ENCODE peak calls at places on chromosomes 13 and 19, in nine cellular contexts. One of them, this sample, is unnamed.

GRCh38 chr13:112961457-112962369 is 7.3 kb upstream of the MCF2L start:
- DNase-seq in thoracic aorta: no peak
- DNase-seq in kidney epithelial cell: no peak
- DNase-seq in mesothelial cell of epicardium: no peak
- DNase-seq in neural crest cell: no peak
- DNase-seq in pancreas: no peak
- DNase-seq in BE2C: no peak
- DNase-seq in uterus: no peak
- DNase-seq in Peyer's patch: no peak
- DNase-seq in this sample: no peak

GRCh38 chr13:111845621-111846351 is 221.2 kb upstream of the SOX1 start:
- DNase-seq in Peyer's patch: no peak
- DNase-seq in neural crest cell: no peak
- DNase-seq in uterus: no peak
- DNase-seq in BE2C: no peak
- DNase-seq in mesothelial cell of epicardium: no peak
- DNase-seq in thoracic aorta: no peak
- DNase-seq in pancreas: no peak
- DNase-seq in kidney epithelial cell: no peak
- DNase-seq in this sample: no peak

GRCh38 chr19:4007836-4008539 is 452 bp downstream of the PIAS4 start:
- DNase-seq in pancreas: peak
- DNase-seq in neural crest cell: no peak
- DNase-seq in Peyer's patch: peak
- DNase-seq in uterus: no peak
- DNase-seq in BE2C: no peak
- DNase-seq in mesothelial cell of epicardium: no peak
- DNase-seq in kidney epithelial cell: no peak
- DNase-seq in thoracic aorta: no peak
- DNase-seq in this sample: no peak

GRCh38 chr19:38683393-38684077 is 36.1 kb downstream of the ACTN4 start:
- DNase-seq in kidney epithelial cell: peak
- DNase-seq in neural crest cell: no peak
- DNase-seq in uterus: peak
- DNase-seq in pancreas: peak
- DNase-seq in BE2C: peak
- DNase-seq in thoracic aorta: no peak
- DNase-seq in mesothelial cell of epicardium: peak
- DNase-seq in Peyer's patch: peak
- DNase-seq in this sample: peak

GRCh38 chr13:27536361-27537101 is 83.8 kb downstream of the LNX2 start:
- DNase-seq in Peyer's patch: no peak
- DNase-seq in kidney epithelial cell: no peak
- DNase-seq in mesothelial cell of epicardium: no peak
- DNase-seq in neural crest cell: no peak
- DNase-seq in pancreas: no peak
- DNase-seq in thoracic aorta: no peak
- DNase-seq in uterus: no peak
- DNase-seq in BE2C: no peak
- DNase-seq in this sample: no peak

GRCh38 chr13:111485491-111486250 is 165.2 kb downstream of the TEX29 start:
- DNase-seq in pancreas: no peak
- DNase-seq in mesothelial cell of epicardium: peak
- DNase-seq in Peyer's patch: no peak
- DNase-seq in kidney epithelial cell: no peak
- DNase-seq in thoracic aorta: no peak
- DNase-seq in uterus: no peak
- DNase-seq in neural crest cell: no peak
- DNase-seq in BE2C: no peak
- DNase-seq in this sample: no peak

GRCh38 chr13:24788538-24788937 is 24.6 kb downstream of the RNF17 start:
- DNase-seq in kidney epithelial cell: no peak
- DNase-seq in BE2C: no peak
- DNase-seq in thoracic aorta: no peak
- DNase-seq in pancreas: no peak
- DNase-seq in uterus: no peak
- DNase-seq in neural crest cell: no peak
- DNase-seq in mesothelial cell of epicardium: no peak
- DNase-seq in Peyer's patch: no peak
- DNase-seq in this sample: no peak

GRCh38 chr19:8515317-8515716 is 1.4 kb upstream of the ZNF414 start:
- DNase-seq in kidney epithelial cell: no peak
- DNase-seq in mesothelial cell of epicardium: no peak
- DNase-seq in neural crest cell: no peak
- DNase-seq in uterus: no peak
- DNase-seq in BE2C: no peak
- DNase-seq in pancreas: no peak
- DNase-seq in Peyer's patch: no peak
- DNase-seq in thoracic aorta: no peak
- DNase-seq in this sample: no peak

GRCh38 chr19:48361912-48362311 is 1.8 kb downstream of the TMEM143 start:
- DNase-seq in uterus: no peak
- DNase-seq in kidney epithelial cell: no peak
- DNase-seq in thoracic aorta: no peak
- DNase-seq in neural crest cell: no peak
- DNase-seq in Peyer's patch: no peak
- DNase-seq in mesothelial cell of epicardium: no peak
- DNase-seq in pancreas: no peak
- DNase-seq in BE2C: no peak
- DNase-seq in this sample: no peak

GRCh38 chr19:48363500-48363809 is 285 bp downstream of the TMEM143 start:
- DNase-seq in BE2C: no peak
- DNase-seq in thoracic aorta: no peak
- DNase-seq in mesothelial cell of epicardium: peak
- DNase-seq in Peyer's patch: peak
- DNase-seq in pancreas: no peak
- DNase-seq in kidney epithelial cell: no peak
- DNase-seq in neural crest cell: no peak
- DNase-seq in uterus: no peak
- DNase-seq in this sample: no peak

GRCh38 chr19:48364564-48365363 is 597 bp downstream of the SYNGR4 start:
- DNase-seq in Peyer's patch: no peak
- DNase-seq in pancreas: peak
- DNase-seq in BE2C: no peak
- DNase-seq in mesothelial cell of epicardium: no peak
- DNase-seq in thoracic aorta: no peak
- DNase-seq in neural crest cell: no peak
- DNase-seq in kidney epithelial cell: no peak
- DNase-seq in uterus: peak
- DNase-seq in this sample: no peak

GRCh38 chr19:48363810-48364563 is at the start of the genes SYNGR4 and TMEM143:
- DNase-seq in BE2C: peak
- DNase-seq in pancreas: peak
- DNase-seq in mesothelial cell of epicardium: peak
- DNase-seq in thoracic aorta: peak
- DNase-seq in neural crest cell: peak
- DNase-seq in uterus: peak
- DNase-seq in kidney epithelial cell: peak
- DNase-seq in Peyer's patch: peak
- DNase-seq in this sample: peak

GRCh38 chr19:48362716-48363499 is 832 bp downstream of the TMEM143 start:
- DNase-seq in Peyer's patch: peak
- DNase-seq in thoracic aorta: peak
- DNase-seq in neural crest cell: peak
- DNase-seq in kidney epithelial cell: peak
- DNase-seq in pancreas: peak
- DNase-seq in uterus: peak
- DNase-seq in mesothelial cell of epicardium: peak
- DNase-seq in BE2C: peak
- DNase-seq in this sample: peak
- TF ChIP-seq CTCF in Peyer's patch: peak
- TF ChIP-seq CTCF in thoracic aorta: no peak
- TF ChIP-seq CTCF in neural crest cell: no peak
- TF ChIP-seq CTCF in kidney epithelial cell: no peak
- TF ChIP-seq CTCF in pancreas: no peak
- TF ChIP-seq CTCF in uterus: peak
- TF ChIP-seq CTCF in mesothelial cell of epicardium: no peak
- TF ChIP-seq CTCF in BE2C: no peak
- TF ChIP-seq CTCF in this sample: no peak

DNA sequence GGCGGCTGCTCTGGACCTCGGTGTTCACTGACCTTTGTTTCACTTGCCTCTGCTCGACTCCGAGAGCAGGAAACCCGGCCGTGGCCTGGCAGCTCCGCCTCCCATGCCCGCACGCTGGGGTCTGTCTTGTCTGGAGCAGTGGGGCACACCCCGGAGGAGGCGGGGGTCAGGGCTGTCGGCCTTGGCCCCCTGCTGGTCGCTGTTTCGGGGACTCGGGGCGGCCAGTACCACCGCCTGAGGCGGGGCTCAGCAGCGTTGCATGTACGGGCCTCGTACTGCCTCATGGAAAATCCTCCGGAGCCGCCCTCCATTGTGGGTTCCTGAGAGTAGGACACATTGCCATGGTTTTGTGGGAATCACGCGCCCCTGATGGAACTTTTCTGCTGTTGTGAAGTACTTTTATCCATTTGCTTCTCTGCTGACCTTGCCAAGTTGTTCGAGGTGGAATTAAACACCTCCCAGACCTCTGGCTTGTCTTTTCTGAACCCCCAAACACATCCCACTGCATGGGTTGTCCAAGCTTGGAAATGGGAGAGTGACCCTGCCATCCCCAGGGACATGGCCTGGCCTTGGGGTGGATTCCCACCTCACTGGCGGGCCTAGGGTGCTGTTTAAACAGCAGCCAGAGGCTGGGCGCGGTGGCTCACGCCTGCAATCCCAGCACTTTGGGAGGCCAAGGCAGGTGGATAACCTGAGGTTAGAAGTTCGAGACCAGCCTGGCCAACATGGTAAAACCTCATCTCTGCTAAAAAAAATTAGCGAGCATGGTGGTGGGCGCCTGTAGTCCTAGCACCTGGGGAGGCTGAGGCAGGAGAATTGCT is 5.5 kb upstream of the NDUFS7 start:
- DNase-seq in uterus: no peak
- DNase-seq in Peyer's patch: no peak
- DNase-seq in BE2C: no peak
- DNase-seq in kidney epithelial cell: no peak
- DNase-seq in pancreas: no peak
- DNase-seq in neural crest cell: no peak
- DNase-seq in thoracic aorta: no peak
- DNase-seq in mesothelial cell of epicardium: no peak
- DNase-seq in this sample: no peak
- TF ChIP-seq CTCF in uterus: no peak
- TF ChIP-seq CTCF in Peyer's patch: no peak
- TF ChIP-seq CTCF in BE2C: peak
- TF ChIP-seq CTCF in kidney epithelial cell: no peak
- TF ChIP-seq CTCF in pancreas: no peak
- TF ChIP-seq CTCF in neural crest cell: peak
- TF ChIP-seq CTCF in thoracic aorta: no peak
- TF ChIP-seq CTCF in mesothelial cell of epicardium: peak
- TF ChIP-seq CTCF in this sample: peak

GRCh38 chr19:55340144-55340783 is 588 bp downstream of the KMT5C start:
- DNase-seq in kidney epithelial cell: no peak
- DNase-seq in mesothelial cell of epicardium: no peak
- DNase-seq in thoracic aorta: no peak
- DNase-seq in neural crest cell: no peak
- DNase-seq in uterus: no peak
- DNase-seq in Peyer's patch: no peak
- DNase-seq in BE2C: no peak
- DNase-seq in pancreas: peak
- DNase-seq in this sample: no peak

GRCh38 chr19:55342044-55342531 is 2.4 kb downstream of the KMT5C start:
- DNase-seq in Peyer's patch: no peak
- DNase-seq in BE2C: no peak
- DNase-seq in uterus: no peak
- DNase-seq in kidney epithelial cell: no peak
- DNase-seq in thoracic aorta: no peak
- DNase-seq in neural crest cell: no peak
- DNase-seq in mesothelial cell of epicardium: no peak
- DNase-seq in pancreas: peak
- DNase-seq in this sample: no peak

GRCh38 chr19:55341191-55342043 is 1.7 kb downstream of the KMT5C start:
- DNase-seq in thoracic aorta: no peak
- DNase-seq in BE2C: peak
- DNase-seq in uterus: peak
- DNase-seq in Peyer's patch: peak
- DNase-seq in mesothelial cell of epicardium: no peak
- DNase-seq in pancreas: peak
- DNase-seq in neural crest cell: peak
- DNase-seq in kidney epithelial cell: no peak
- DNase-seq in this sample: peak

GRCh38 chr19:55340784-55341147 is 1.1 kb downstream of the KMT5C start:
- DNase-seq in pancreas: peak
- DNase-seq in BE2C: peak
- DNase-seq in neural crest cell: peak
- DNase-seq in kidney epithelial cell: no peak
- DNase-seq in Peyer's patch: no peak
- DNase-seq in thoracic aorta: no peak
- DNase-seq in mesothelial cell of epicardium: peak
- DNase-seq in uterus: no peak
- DNase-seq in this sample: no peak

DNA sequence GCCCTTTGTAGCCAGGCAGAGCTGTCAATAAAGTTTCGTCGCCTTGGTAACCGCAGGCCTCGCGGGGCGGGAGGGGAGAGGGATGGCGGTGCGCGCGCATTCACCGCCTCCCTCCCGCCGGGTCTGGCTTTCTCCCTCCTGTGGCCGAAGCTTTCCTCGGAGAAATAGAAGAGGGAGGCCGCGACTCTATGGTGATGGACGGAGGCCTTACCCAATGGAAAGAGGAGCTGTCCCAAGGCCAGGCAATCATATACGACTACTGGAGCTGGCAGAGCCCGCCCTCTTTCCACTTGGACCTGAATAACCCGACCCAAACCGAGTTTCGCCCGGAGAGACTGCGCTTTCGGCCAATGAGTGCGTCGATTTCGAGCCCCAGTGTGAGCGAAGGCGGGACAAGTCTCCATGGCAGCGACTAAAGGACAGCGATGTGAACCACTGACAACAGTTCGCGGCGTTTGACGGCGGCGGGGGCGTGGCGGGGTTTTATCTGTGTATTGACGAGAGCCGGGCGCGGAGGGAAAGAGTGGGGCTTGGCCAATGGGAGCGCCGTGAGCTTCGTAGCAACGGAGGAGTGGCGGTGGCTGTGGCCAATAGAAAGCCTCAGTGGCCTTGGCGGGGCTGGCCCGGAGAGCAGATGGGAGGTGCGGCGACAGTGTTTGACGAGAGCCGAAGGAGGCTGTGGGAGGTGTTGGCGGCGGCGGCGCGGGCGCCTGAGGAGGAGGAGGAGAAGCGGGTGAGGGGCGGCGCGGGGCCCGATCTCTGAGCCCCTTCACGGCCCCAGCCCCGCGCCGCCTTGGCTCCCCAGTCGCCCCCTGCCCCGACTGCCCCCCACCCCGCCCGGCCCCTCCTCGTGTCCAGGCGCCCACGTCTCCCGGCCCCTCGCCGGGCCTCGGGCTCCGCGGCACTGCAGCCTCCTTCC is at the start of gene KMT5C:
- DNase-seq in thoracic aorta: peak
- DNase-seq in mesothelial cell of epicardium: peak
- DNase-seq in pancreas: peak
- DNase-seq in Peyer's patch: peak
- DNase-seq in neural crest cell: peak
- DNase-seq in kidney epithelial cell: peak
- DNase-seq in BE2C: peak
- DNase-seq in uterus: peak
- DNase-seq in this sample: peak
- TF ChIP-seq CTCF in thoracic aorta: peak
- TF ChIP-seq CTCF in mesothelial cell of epicardium: no peak
- TF ChIP-seq CTCF in pancreas: peak
- TF ChIP-seq CTCF in Peyer's patch: peak
- TF ChIP-seq CTCF in neural crest cell: peak
- TF ChIP-seq CTCF in kidney epithelial cell: peak
- TF ChIP-seq CTCF in BE2C: peak
- TF ChIP-seq CTCF in uterus: peak
- TF ChIP-seq CTCF in this sample: peak

GRCh38 chr13:75432045-75432444 is 49.9 kb downstream of the TBC1D4 start:
- DNase-seq in BE2C: no peak
- DNase-seq in neural crest cell: no peak
- DNase-seq in thoracic aorta: no peak
- DNase-seq in Peyer's patch: no peak
- DNase-seq in uterus: no peak
- DNase-seq in pancreas: no peak
- DNase-seq in kidney epithelial cell: no peak
- DNase-seq in mesothelial cell of epicardium: no peak
- DNase-seq in this sample: peak
- TF ChIP-seq CTCF in BE2C: peak
- TF ChIP-seq CTCF in neural crest cell: no peak
- TF ChIP-seq CTCF in thoracic aorta: no peak
- TF ChIP-seq CTCF in Peyer's patch: no peak
- TF ChIP-seq CTCF in uterus: no peak
- TF ChIP-seq CTCF in pancreas: no peak
- TF ChIP-seq CTCF in kidney epithelial cell: no peak
- TF ChIP-seq CTCF in mesothelial cell of epicardium: no peak
- TF ChIP-seq CTCF in this sample: peak